ENCODE peak calls at places on chromosomes 5 and 9, in nine cellular contexts. C, P, G, I, R, H, O, W and B are unnamed samples.

GRCh38 chr9:18245911-18246310 is 228.0 kb upstream of the ADAMTSL1 start:
- DNase-seq in C (no peak), P (peak; percentile 17), G (no peak), I (no peak), R (no peak), H (no peak), O (no peak), W (no peak), B (no peak)

GRCh38 chr5:108481355-108481931 is 99.5 kb upstream of the FBXL17 start:
- DNase-seq in C (no peak), P (peak; percentile 70), G (no peak), I (peak; percentile 42), R (peak; percentile 25), H (no peak), O (no peak), W (no peak), B (no peak)

GRCh38 chr5:178381921-178382688 is 149.5 kb upstream of the PHYKPL start:
- DNase-seq in C (no peak), P (no peak), G (no peak), I (no peak), R (no peak), H (no peak), O (no peak), W (no peak), B (no peak)

GRCh38 chr9:88920645-88921044 is 70.6 kb upstream of the S1PR3 start:
- DNase-seq in C (no peak), P (no peak), G (no peak), I (no peak), R (no peak), H (no peak), O (no peak), W (no peak), B (no peak)

GRCh38 chr9:91978739-91979414 is 28.8 kb upstream of the ROR2 start:
- DNase-seq in C (no peak), P (peak; percentile 60), G (no peak), I (peak; percentile 86), R (peak; percentile 88), H (no peak), O (no peak), W (no peak), B (no peak)

GRCh38 chr9:89039664-89040063 is 48.4 kb downstream of the S1PR3 start:
- DNase-seq in C (no peak), P (no peak), G (no peak), I (no peak), R (no peak), H (no peak), O (no peak), W (no peak), B (no peak)

GRCh38 chr9:73437758-73438157 is 286.1 kb downstream of the ANXA1 start:
- DNase-seq in C (no peak), P (no peak), G (no peak), I (peak; percentile 3), R (no peak), H (no peak), O (no peak), W (no peak), B (no peak)

GRCh38 chr5:137563646-137564474 is 64.7 kb upstream of the SPOCK1 start:
- DNase-seq in C (no peak), P (peak; percentile 97), G (no peak), I (peak; percentile 97), R (peak; percentile 82), H (peak; percentile 23), O (no peak), W (no peak), B (no peak)

GRCh38 chr5:123748239-123748638 is 236.3 kb downstream of the CSNK1G3 start:
- DNase-seq in C (no peak), P (no peak), G (no peak), I (no peak), R (no peak), H (no peak), O (no peak), W (no peak), B (no peak)

GRCh38 chr9:113536483-113537226 is 73.1 kb downstream of the RGS3 start:
- DNase-seq in C (no peak), P (no peak), G (peak; percentile 59), I (peak; percentile 45), R (no peak), H (peak; percentile 89), O (no peak), W (no peak), B (no peak)

GRCh38 chr9:6197330-6197729 is 18.3 kb upstream of the IL33 start:
- DNase-seq in C (no peak), P (peak; percentile 66), G (no peak), I (peak; percentile 52), R (peak; percentile 63), H (no peak), O (no peak), W (no peak), B (no peak)

GRCh38 chr5:6365142-6365976 is 13.0 kb downstream of the MED10 start:
- DNase-seq in C (no peak), P (no peak), G (no peak), I (peak; percentile 77), R (peak; percentile 94), H (no peak), O (no peak), W (no peak), B (no peak)

GRCh38 chr9:131153585-131153984 is 28.2 kb downstream of the NUP214 start:
- DNase-seq in C (no peak), P (no peak), G (no peak), I (no peak), R (no peak), H (no peak), O (no peak), W (no peak), B (no peak)

GRCh38 chr5:180860273-180860886 is 696 bp downstream of the ZFP62 start:
- DNase-seq in C (no peak), P (peak; percentile 39), G (no peak), I (peak; percentile 44), R (peak; percentile 15), H (peak; percentile 15), O (no peak), W (no peak), B (peak; percentile 50)

GRCh38 chr9:95065224-95065623 is 252.3 kb downstream of the FANCC start:
- DNase-seq in C (no peak), P (no peak), G (no peak), I (peak; percentile 50), R (no peak), H (no peak), O (no peak), W (no peak), B (no peak)